ENCODE peak calls at places on chromosomes 13 and 19, in seven cellular contexts. T, P, U, I, G, Z and E are unnamed samples.

GRCh38 chr13:74730556-74731331 is 596.5 kb upstream of the KLF12 start:
- DNase-seq in T (no peak), P (no peak), U (no peak), I (no peak), G (no peak), Z (peak; percentile 26), E (no peak)

GRCh38 chr19:13057147-13057572 is 45.5 kb downstream of the LYL1 start:
- DNase-seq in T (no peak), P (no peak), U (no peak), I (no peak), G (no peak), Z (no peak), E (no peak)

GRCh38 chr19:6713773-6714692 is 6.4 kb downstream of the C3 start:
- DNase-seq in T (no peak), P (no peak), U (no peak), I (no peak), G (no peak), Z (no peak), E (no peak)

GRCh38 chr19:13098291-13099072 is 4.2 kb downstream of the LYL1 start:
- DNase-seq in T (no peak), P (no peak), U (no peak), I (peak; percentile 53), G (peak; percentile 67), Z (no peak), E (peak; percentile 45)

GRCh38 chr13:19864018-19864338 is 529 bp upstream of the ZMYM5 start:
- DNase-seq in T (peak; percentile 74), P (peak; percentile 80), U (peak; percentile 52), I (peak; percentile 83), G (peak; percentile 88), Z (peak; percentile 74), E (no peak)

GRCh38 chr19:1076951-1077350 is 10.0 kb downstream of the ARHGAP45 start:
- DNase-seq in T (peak; percentile 14), P (peak; percentile 73), U (peak; percentile 50), I (peak; percentile 95), G (no peak), Z (peak; percentile 42), E (peak; percentile 66)

GRCh38 chr19:13864513-13865242 is 12.3 kb upstream of the NANOS3 start:
- DNase-seq in T (no peak), P (no peak), U (no peak), I (no peak), G (no peak), Z (no peak), E (no peak)

GRCh38 chr19:7788178-7788932 is 25.3 kb downstream of the CLEC4M start:
- DNase-seq in T (no peak), P (no peak), U (no peak), I (no peak), G (no peak), Z (no peak), E (no peak)

GRCh38 chr13:49098771-49099512 is 121.2 kb upstream of the MLNR start:
- DNase-seq in T (no peak), P (no peak), U (no peak), I (no peak), G (peak; percentile 23), Z (no peak), E (peak; percentile 40)

GRCh38 chr19:6272913-6273600 is 6.7 kb downstream of the MLLT1 start:
- DNase-seq in T (no peak), P (no peak), U (no peak), I (no peak), G (no peak), Z (no peak), E (no peak)

GRCh38 chr19:44774614-44775013 is 3.1 kb upstream of the CBLC start:
- DNase-seq in T (no peak), P (no peak), U (no peak), I (no peak), G (no peak), Z (no peak), E (no peak)

GRCh38 chr13:109783447-109783814 is 3.0 kb downstream of the IRS2 start:
- DNase-seq in T (peak; percentile 66), P (no peak), U (no peak), I (peak; percentile 50), G (no peak), Z (no peak), E (no peak)
- H3K4me3 ChIP-seq in T (peak overlapping the region; percentile 87), P (peak overlapping the region; percentile 10), U (peak overlapping the region; percentile 61), I (no peak overlapping the region), G (no peak overlapping the region), Z (no peak overlapping the region), E (no peak overlapping the region)

GRCh38 chr19:32464279-32464678 is 58.7 kb downstream of the DPY19L3 start:
- DNase-seq in T (no peak), P (no peak), U (no peak), I (no peak), G (peak; percentile 23), Z (no peak), E (peak; percentile 24)
- TF ChIP-seq CTCF in T (peak; percentile 47), P (no peak), U (no peak), I (no peak), G (peak; percentile 40), Z (peak; percentile 22), E (peak; percentile 30)

GRCh38 chr13:99313941-99314340 is 6.7 kb upstream of the GPR183 start:
- DNase-seq in T (no peak), P (no peak), U (no peak), I (no peak), G (no peak), Z (no peak), E (no peak)
- H3K4me3 ChIP-seq in T (no peak overlapping the region), P (no peak overlapping the region), U (no peak overlapping the region), I (peak overlapping the region; percentile 6), G (no peak overlapping the region), Z (no peak overlapping the region), E (no peak overlapping the region)

GRCh38 chr13:95564091-95564490 is 11.6 kb downstream of the CLDN10 start:
- DNase-seq in T (no peak), P (no peak), U (no peak), I (no peak), G (peak; percentile 18), Z (no peak), E (no peak)
- TF ChIP-seq CTCF in T (peak; percentile 10), P (no peak), U (no peak), I (no peak), G (no peak), Z (no peak), E (peak; percentile 24)